ENCODE peak calls at places on chromosome X, in eight cellular contexts. One of them, this sample, is unnamed.
A peak's percentile ranks its signal among the peaks of the same experiment; 100 is the strongest.

GRCh38 chrX:143634701-143635442 is 1.0 kb downstream of the SLITRK4 start:
- DNase-seq in stimulated activated CD8-positive, alpha-beta memory T cell treated with anti-CD3 and anti-CD28 coated beads, Interleukin-7, amount 100 ng/mL, for 48 hours: no peak
- DNase-seq in PC-9: no peak
- DNase-seq in GM12865: no peak
- DNase-seq in anterior cingulate cortex: no peak
- DNase-seq in activated naive CD8-positive, alpha-beta T cell treated with anti-CD3 and anti-CD28 coated beads for 36 hours: no peak
- DNase-seq in NB4: no peak
- DNase-seq in EL: no peak
- DNase-seq in this sample: no peak

GRCh38 chrX:44580466-44580865 is 37.8 kb upstream of the FUNDC1 start:
- DNase-seq in GM12865: no peak
- DNase-seq in activated naive CD8-positive, alpha-beta T cell treated with anti-CD3 and anti-CD28 coated beads for 36 hours: no peak
- DNase-seq in EL: peak; percentile 62
- DNase-seq in NB4: no peak
- DNase-seq in PC-9: peak; percentile 12
- DNase-seq in stimulated activated CD8-positive, alpha-beta memory T cell treated with anti-CD3 and anti-CD28 coated beads, Interleukin-7, amount 100 ng/mL, for 48 hours: no peak
- DNase-seq in anterior cingulate cortex: no peak
- DNase-seq in this sample: no peak

GRCh38 chrX:49198540-49199314 is 1.3 kb downstream of the SYP start:
- DNase-seq in anterior cingulate cortex: peak; percentile 13
- DNase-seq in stimulated activated CD8-positive, alpha-beta memory T cell treated with anti-CD3 and anti-CD28 coated beads, Interleukin-7, amount 100 ng/mL, for 48 hours: no peak
- DNase-seq in EL: no peak
- DNase-seq in PC-9: no peak
- DNase-seq in NB4: no peak
- DNase-seq in GM12865: no peak
- DNase-seq in activated naive CD8-positive, alpha-beta T cell treated with anti-CD3 and anti-CD28 coated beads for 36 hours: no peak
- DNase-seq in this sample: no peak

GRCh38 chrX:153408871-153409351 is 2.4 kb upstream of the ZFP92 start:
- DNase-seq in GM12865: no peak
- DNase-seq in anterior cingulate cortex: no peak
- DNase-seq in activated naive CD8-positive, alpha-beta T cell treated with anti-CD3 and anti-CD28 coated beads for 36 hours: no peak
- DNase-seq in EL: no peak
- DNase-seq in NB4: no peak
- DNase-seq in PC-9: no peak
- DNase-seq in stimulated activated CD8-positive, alpha-beta memory T cell treated with anti-CD3 and anti-CD28 coated beads, Interleukin-7, amount 100 ng/mL, for 48 hours: no peak
- DNase-seq in this sample: no peak

GRCh38 chrX:148298737-148299136 is 201.7 kb upstream of the AFF2 start:
- DNase-seq in anterior cingulate cortex: no peak
- DNase-seq in EL: no peak
- DNase-seq in NB4: peak; percentile 21
- DNase-seq in activated naive CD8-positive, alpha-beta T cell treated with anti-CD3 and anti-CD28 coated beads for 36 hours: no peak
- DNase-seq in GM12865: no peak
- DNase-seq in stimulated activated CD8-positive, alpha-beta memory T cell treated with anti-CD3 and anti-CD28 coated beads, Interleukin-7, amount 100 ng/mL, for 48 hours: no peak
- DNase-seq in PC-9: no peak
- DNase-seq in this sample: no peak

GRCh38 chrX:31227250-31227649 is 155.4 kb upstream of the FTHL17 start:
- DNase-seq in NB4: no peak
- DNase-seq in PC-9: no peak
- DNase-seq in GM12865: no peak
- DNase-seq in EL: peak; percentile 60
- DNase-seq in anterior cingulate cortex: no peak
- DNase-seq in activated naive CD8-positive, alpha-beta T cell treated with anti-CD3 and anti-CD28 coated beads for 36 hours: no peak
- DNase-seq in stimulated activated CD8-positive, alpha-beta memory T cell treated with anti-CD3 and anti-CD28 coated beads, Interleukin-7, amount 100 ng/mL, for 48 hours: no peak
- DNase-seq in this sample: no peak

GRCh38 chrX:133215747-133216146 is 2.4 kb downstream of the TFDP3 start:
- DNase-seq in stimulated activated CD8-positive, alpha-beta memory T cell treated with anti-CD3 and anti-CD28 coated beads, Interleukin-7, amount 100 ng/mL, for 48 hours: no peak
- DNase-seq in activated naive CD8-positive, alpha-beta T cell treated with anti-CD3 and anti-CD28 coated beads for 36 hours: no peak
- DNase-seq in GM12865: no peak
- DNase-seq in EL: peak; percentile 0
- DNase-seq in NB4: peak; percentile 11
- DNase-seq in anterior cingulate cortex: no peak
- DNase-seq in PC-9: peak; percentile 27
- DNase-seq in this sample: no peak

GRCh38 chrX:40922307-40922706 is 162.9 kb upstream of the USP9X start:
- DNase-seq in EL: peak; percentile 57
- DNase-seq in GM12865: peak; percentile 57
- DNase-seq in PC-9: peak; percentile 31
- DNase-seq in stimulated activated CD8-positive, alpha-beta memory T cell treated with anti-CD3 and anti-CD28 coated beads, Interleukin-7, amount 100 ng/mL, for 48 hours: no peak
- DNase-seq in activated naive CD8-positive, alpha-beta T cell treated with anti-CD3 and anti-CD28 coated beads for 36 hours: no peak
- DNase-seq in NB4: peak; percentile 23
- DNase-seq in anterior cingulate cortex: no peak
- DNase-seq in this sample: no peak

GRCh38 chrX:11619426-11619825 is 46.3 kb downstream of the ARHGAP6 start:
- DNase-seq in NB4: no peak
- DNase-seq in activated naive CD8-positive, alpha-beta T cell treated with anti-CD3 and anti-CD28 coated beads for 36 hours: no peak
- DNase-seq in anterior cingulate cortex: no peak
- DNase-seq in PC-9: no peak
- DNase-seq in EL: peak; percentile 25
- DNase-seq in stimulated activated CD8-positive, alpha-beta memory T cell treated with anti-CD3 and anti-CD28 coated beads, Interleukin-7, amount 100 ng/mL, for 48 hours: no peak
- DNase-seq in GM12865: no peak
- DNase-seq in this sample: no peak

GRCh38 chrX:143536176-143536575 is 18.9 kb upstream of the SPANXN3 start:
- DNase-seq in stimulated activated CD8-positive, alpha-beta memory T cell treated with anti-CD3 and anti-CD28 coated beads, Interleukin-7, amount 100 ng/mL, for 48 hours: no peak
- DNase-seq in GM12865: no peak
- DNase-seq in activated naive CD8-positive, alpha-beta T cell treated with anti-CD3 and anti-CD28 coated beads for 36 hours: no peak
- DNase-seq in anterior cingulate cortex: no peak
- DNase-seq in NB4: no peak
- DNase-seq in PC-9: no peak
- DNase-seq in EL: no peak
- DNase-seq in this sample: no peak

GRCh38 chrX:55710701-55711100 is 6.8 kb upstream of the RRAGB start:
- DNase-seq in NB4: no peak
- DNase-seq in stimulated activated CD8-positive, alpha-beta memory T cell treated with anti-CD3 and anti-CD28 coated beads, Interleukin-7, amount 100 ng/mL, for 48 hours: no peak
- DNase-seq in anterior cingulate cortex: no peak
- DNase-seq in PC-9: peak; percentile 30
- DNase-seq in activated naive CD8-positive, alpha-beta T cell treated with anti-CD3 and anti-CD28 coated beads for 36 hours: no peak
- DNase-seq in GM12865: no peak
- DNase-seq in EL: peak; percentile 78
- DNase-seq in this sample: peak; percentile 55

GRCh38 chrX:15277594-15277993 is 7.7 kb upstream of the ASB9 start:
- DNase-seq in NB4: no peak
- DNase-seq in EL: no peak
- DNase-seq in anterior cingulate cortex: no peak
- DNase-seq in stimulated activated CD8-positive, alpha-beta memory T cell treated with anti-CD3 and anti-CD28 coated beads, Interleukin-7, amount 100 ng/mL, for 48 hours: no peak
- DNase-seq in PC-9: no peak
- DNase-seq in GM12865: no peak
- DNase-seq in activated naive CD8-positive, alpha-beta T cell treated with anti-CD3 and anti-CD28 coated beads for 36 hours: no peak
- DNase-seq in this sample: no peak

GRCh38 chrX:50327235-50327634 is 122.7 kb downstream of the CCNB3 start:
- DNase-seq in stimulated activated CD8-positive, alpha-beta memory T cell treated with anti-CD3 and anti-CD28 coated beads, Interleukin-7, amount 100 ng/mL, for 48 hours: no peak
- DNase-seq in activated naive CD8-positive, alpha-beta T cell treated with anti-CD3 and anti-CD28 coated beads for 36 hours: no peak
- DNase-seq in PC-9: no peak
- DNase-seq in anterior cingulate cortex: no peak
- DNase-seq in NB4: no peak
- DNase-seq in EL: no peak
- DNase-seq in GM12865: no peak
- DNase-seq in this sample: no peak

GRCh38 chrX:47196098-47196497 is 2.5 kb downstream of the UBA1 start:
- DNase-seq in GM12865: no peak
- DNase-seq in PC-9: no peak
- DNase-seq in NB4: no peak
- DNase-seq in activated naive CD8-positive, alpha-beta T cell treated with anti-CD3 and anti-CD28 coated beads for 36 hours: no peak
- DNase-seq in anterior cingulate cortex: no peak
- DNase-seq in stimulated activated CD8-positive, alpha-beta memory T cell treated with anti-CD3 and anti-CD28 coated beads, Interleukin-7, amount 100 ng/mL, for 48 hours: no peak
- DNase-seq in EL: no peak
- DNase-seq in this sample: no peak

GRCh38 chrX:1103360-1103759 is 109.1 kb downstream of the CRLF2 start:
- DNase-seq in NB4: no peak
- DNase-seq in activated naive CD8-positive, alpha-beta T cell treated with anti-CD3 and anti-CD28 coated beads for 36 hours: no peak
- DNase-seq in GM12865: no peak
- DNase-seq in stimulated activated CD8-positive, alpha-beta memory T cell treated with anti-CD3 and anti-CD28 coated beads, Interleukin-7, amount 100 ng/mL, for 48 hours: no peak
- DNase-seq in EL: no peak
- DNase-seq in PC-9: no peak
- DNase-seq in anterior cingulate cortex: no peak
- DNase-seq in this sample: no peak

GRCh38 chrX:46712733-46713132 is 46.2 kb downstream of the SLC9A7 start:
- DNase-seq in GM12865: no peak
- DNase-seq in NB4: no peak
- DNase-seq in stimulated activated CD8-positive, alpha-beta memory T cell treated with anti-CD3 and anti-CD28 coated beads, Interleukin-7, amount 100 ng/mL, for 48 hours: no peak
- DNase-seq in activated naive CD8-positive, alpha-beta T cell treated with anti-CD3 and anti-CD28 coated beads for 36 hours: no peak
- DNase-seq in anterior cingulate cortex: no peak
- DNase-seq in PC-9: no peak
- DNase-seq in EL: no peak
- DNase-seq in this sample: no peak

GRCh38 chrX:103063918-103064434 is at the start of gene BEX1:
- DNase-seq in EL: peak; percentile 84
- DNase-seq in NB4: no peak
- DNase-seq in stimulated activated CD8-positive, alpha-beta memory T cell treated with anti-CD3 and anti-CD28 coated beads, Interleukin-7, amount 100 ng/mL, for 48 hours: no peak
- DNase-seq in anterior cingulate cortex: peak; percentile 89
- DNase-seq in GM12865: no peak
- DNase-seq in activated naive CD8-positive, alpha-beta T cell treated with anti-CD3 and anti-CD28 coated beads for 36 hours: peak; percentile 14
- DNase-seq in PC-9: no peak
- DNase-seq in this sample: no peak

GRCh38 chrX:30816079-30816478 is 73.0 kb downstream of the TAB3 start:
- DNase-seq in EL: no peak
- DNase-seq in PC-9: no peak
- DNase-seq in activated naive CD8-positive, alpha-beta T cell treated with anti-CD3 and anti-CD28 coated beads for 36 hours: no peak
- DNase-seq in anterior cingulate cortex: no peak
- DNase-seq in stimulated activated CD8-positive, alpha-beta memory T cell treated with anti-CD3 and anti-CD28 coated beads, Interleukin-7, amount 100 ng/mL, for 48 hours: no peak
- DNase-seq in NB4: no peak
- DNase-seq in GM12865: no peak
- DNase-seq in this sample: no peak

GRCh38 chrX:30141966-30142365 is 73.4 kb upstream of the MAGEB2 start:
- DNase-seq in EL: peak; percentile 2
- DNase-seq in PC-9: no peak
- DNase-seq in stimulated activated CD8-positive, alpha-beta memory T cell treated with anti-CD3 and anti-CD28 coated beads, Interleukin-7, amount 100 ng/mL, for 48 hours: no peak
- DNase-seq in GM12865: peak; percentile 63
- DNase-seq in anterior cingulate cortex: no peak
- DNase-seq in activated naive CD8-positive, alpha-beta T cell treated with anti-CD3 and anti-CD28 coated beads for 36 hours: no peak
- DNase-seq in NB4: peak; percentile 57
- DNase-seq in this sample: no peak

GRCh38 chrX:39309721-39310152 is 508.5 kb downstream of the MID1IP1 start:
- DNase-seq in NB4: peak; percentile 40
- DNase-seq in activated naive CD8-positive, alpha-beta T cell treated with anti-CD3 and anti-CD28 coated beads for 36 hours: peak; percentile 15
- DNase-seq in stimulated activated CD8-positive, alpha-beta memory T cell treated with anti-CD3 and anti-CD28 coated beads, Interleukin-7, amount 100 ng/mL, for 48 hours: no peak
- DNase-seq in GM12865: no peak
- DNase-seq in anterior cingulate cortex: no peak
- DNase-seq in PC-9: no peak
- DNase-seq in EL: peak; percentile 10
- DNase-seq in this sample: no peak

GRCh38 chrX:87006561-87006960 is 511.0 kb upstream of the KLHL4 start:
- DNase-seq in GM12865: no peak
- DNase-seq in EL: no peak
- DNase-seq in NB4: no peak
- DNase-seq in PC-9: no peak
- DNase-seq in activated naive CD8-positive, alpha-beta T cell treated with anti-CD3 and anti-CD28 coated beads for 36 hours: no peak
- DNase-seq in stimulated activated CD8-positive, alpha-beta memory T cell treated with anti-CD3 and anti-CD28 coated beads, Interleukin-7, amount 100 ng/mL, for 48 hours: no peak
- DNase-seq in anterior cingulate cortex: no peak
- DNase-seq in this sample: no peak

GRCh38 chrX:68842781-68843581 is 14.2 kb downstream of the EFNB1 start:
- DNase-seq in NB4: peak; percentile 79
- DNase-seq in anterior cingulate cortex: no peak
- DNase-seq in PC-9: no peak
- DNase-seq in activated naive CD8-positive, alpha-beta T cell treated with anti-CD3 and anti-CD28 coated beads for 36 hours: no peak
- DNase-seq in EL: no peak
- DNase-seq in stimulated activated CD8-positive, alpha-beta memory T cell treated with anti-CD3 and anti-CD28 coated beads, Interleukin-7, amount 100 ng/mL, for 48 hours: no peak
- DNase-seq in GM12865: no peak
- DNase-seq in this sample: no peak

GRCh38 chrX:16320765-16321355 is 153.6 kb downstream of the MAGEB17 start:
- DNase-seq in EL: peak; percentile 23
- DNase-seq in stimulated activated CD8-positive, alpha-beta memory T cell treated with anti-CD3 and anti-CD28 coated beads, Interleukin-7, amount 100 ng/mL, for 48 hours: no peak
- DNase-seq in activated naive CD8-positive, alpha-beta T cell treated with anti-CD3 and anti-CD28 coated beads for 36 hours: no peak
- DNase-seq in NB4: no peak
- DNase-seq in GM12865: no peak
- DNase-seq in anterior cingulate cortex: no peak
- DNase-seq in PC-9: no peak
- DNase-seq in this sample: no peak

GRCh38 chrX:70172964-70173363 is 4.3 kb upstream of the DGAT2L6 start:
- DNase-seq in NB4: no peak
- DNase-seq in stimulated activated CD8-positive, alpha-beta memory T cell treated with anti-CD3 and anti-CD28 coated beads, Interleukin-7, amount 100 ng/mL, for 48 hours: no peak
- DNase-seq in EL: no peak
- DNase-seq in anterior cingulate cortex: no peak
- DNase-seq in PC-9: no peak
- DNase-seq in activated naive CD8-positive, alpha-beta T cell treated with anti-CD3 and anti-CD28 coated beads for 36 hours: no peak
- DNase-seq in GM12865: no peak
- DNase-seq in this sample: no peak

GRCh38 chrX:69504626-69505612 is 793 bp downstream of the NALF2 start:
- DNase-seq in stimulated activated CD8-positive, alpha-beta memory T cell treated with anti-CD3 and anti-CD28 coated beads, Interleukin-7, amount 100 ng/mL, for 48 hours: no peak
- DNase-seq in NB4: no peak
- DNase-seq in activated naive CD8-positive, alpha-beta T cell treated with anti-CD3 and anti-CD28 coated beads for 36 hours: no peak
- DNase-seq in GM12865: no peak
- DNase-seq in EL: no peak
- DNase-seq in anterior cingulate cortex: no peak
- DNase-seq in PC-9: no peak
- DNase-seq in this sample: no peak

GRCh38 chrX:12824944-12825343 is 33.7 kb downstream of the PRPS2 start:
- DNase-seq in anterior cingulate cortex: no peak
- DNase-seq in EL: no peak
- DNase-seq in stimulated activated CD8-positive, alpha-beta memory T cell treated with anti-CD3 and anti-CD28 coated beads, Interleukin-7, amount 100 ng/mL, for 48 hours: no peak
- DNase-seq in activated naive CD8-positive, alpha-beta T cell treated with anti-CD3 and anti-CD28 coated beads for 36 hours: no peak
- DNase-seq in GM12865: no peak
- DNase-seq in NB4: no peak
- DNase-seq in PC-9: no peak
- DNase-seq in this sample: no peak

GRCh38 chrX:109974906-109975655 is 27.8 kb upstream of the TMEM164 start:
- DNase-seq in PC-9: no peak
- DNase-seq in anterior cingulate cortex: no peak
- DNase-seq in activated naive CD8-positive, alpha-beta T cell treated with anti-CD3 and anti-CD28 coated beads for 36 hours: no peak
- DNase-seq in GM12865: no peak
- DNase-seq in stimulated activated CD8-positive, alpha-beta memory T cell treated with anti-CD3 and anti-CD28 coated beads, Interleukin-7, amount 100 ng/mL, for 48 hours: no peak
- DNase-seq in NB4: no peak
- DNase-seq in EL: no peak
- DNase-seq in this sample: no peak

GRCh38 chrX:15744181-15744867 is 6.3 kb downstream of the CA5B start:
- DNase-seq in NB4: no peak
- DNase-seq in EL: peak; percentile 1
- DNase-seq in GM12865: no peak
- DNase-seq in PC-9: no peak
- DNase-seq in stimulated activated CD8-positive, alpha-beta memory T cell treated with anti-CD3 and anti-CD28 coated beads, Interleukin-7, amount 100 ng/mL, for 48 hours: no peak
- DNase-seq in activated naive CD8-positive, alpha-beta T cell treated with anti-CD3 and anti-CD28 coated beads for 36 hours: no peak
- DNase-seq in anterior cingulate cortex: no peak
- DNase-seq in this sample: no peak

GRCh38 chrX:1093112-1093511 is 119.3 kb downstream of the CRLF2 start:
- DNase-seq in GM12865: no peak
- DNase-seq in anterior cingulate cortex: no peak
- DNase-seq in PC-9: no peak
- DNase-seq in EL: peak; percentile 10
- DNase-seq in NB4: no peak
- DNase-seq in activated naive CD8-positive, alpha-beta T cell treated with anti-CD3 and anti-CD28 coated beads for 36 hours: peak; percentile 46
- DNase-seq in stimulated activated CD8-positive, alpha-beta memory T cell treated with anti-CD3 and anti-CD28 coated beads, Interleukin-7, amount 100 ng/mL, for 48 hours: peak; percentile 1
- DNase-seq in this sample: no peak

GRCh38 chrX:53088136-53088974 is 5.6 kb upstream of the KANTR start:
- DNase-seq in PC-9: peak; percentile 24
- DNase-seq in activated naive CD8-positive, alpha-beta T cell treated with anti-CD3 and anti-CD28 coated beads for 36 hours: peak; percentile 84
- DNase-seq in NB4: no peak
- DNase-seq in EL: peak; percentile 68
- DNase-seq in GM12865: no peak
- DNase-seq in anterior cingulate cortex: peak; percentile 82
- DNase-seq in stimulated activated CD8-positive, alpha-beta memory T cell treated with anti-CD3 and anti-CD28 coated beads, Interleukin-7, amount 100 ng/mL, for 48 hours: peak; percentile 54
- DNase-seq in this sample: peak; percentile 81

GRCh38 chrX:68511255-68511654 is 12.4 kb downstream of the YIPF6 start:
- DNase-seq in NB4: peak; percentile 55
- DNase-seq in GM12865: peak; percentile 44
- DNase-seq in PC-9: peak; percentile 16
- DNase-seq in anterior cingulate cortex: no peak
- DNase-seq in stimulated activated CD8-positive, alpha-beta memory T cell treated with anti-CD3 and anti-CD28 coated beads, Interleukin-7, amount 100 ng/mL, for 48 hours: no peak
- DNase-seq in activated naive CD8-positive, alpha-beta T cell treated with anti-CD3 and anti-CD28 coated beads for 36 hours: peak; percentile 11
- DNase-seq in EL: peak; percentile 30
- DNase-seq in this sample: peak; percentile 47

GRCh38 chrX:44507292-44507691 is 35.4 kb downstream of the FUNDC1 start:
- DNase-seq in PC-9: no peak
- DNase-seq in anterior cingulate cortex: no peak
- DNase-seq in NB4: no peak
- DNase-seq in stimulated activated CD8-positive, alpha-beta memory T cell treated with anti-CD3 and anti-CD28 coated beads, Interleukin-7, amount 100 ng/mL, for 48 hours: no peak
- DNase-seq in EL: no peak
- DNase-seq in activated naive CD8-positive, alpha-beta T cell treated with anti-CD3 and anti-CD28 coated beads for 36 hours: peak; percentile 6
- DNase-seq in GM12865: peak; percentile 2
- DNase-seq in this sample: no peak

GRCh38 chrX:154918060-154918483 is 31.9 kb downstream of the F8A1 start:
- DNase-seq in activated naive CD8-positive, alpha-beta T cell treated with anti-CD3 and anti-CD28 coated beads for 36 hours: peak; percentile 1
- DNase-seq in stimulated activated CD8-positive, alpha-beta memory T cell treated with anti-CD3 and anti-CD28 coated beads, Interleukin-7, amount 100 ng/mL, for 48 hours: no peak
- DNase-seq in EL: peak; percentile 77
- DNase-seq in PC-9: peak; percentile 60
- DNase-seq in GM12865: peak; percentile 39
- DNase-seq in anterior cingulate cortex: peak; percentile 8
- DNase-seq in NB4: peak; percentile 59
- DNase-seq in this sample: peak; percentile 55

GRCh38 chrX:71128915-71129765 is 10.7 kb downstream of the MED12 start:
- DNase-seq in stimulated activated CD8-positive, alpha-beta memory T cell treated with anti-CD3 and anti-CD28 coated beads, Interleukin-7, amount 100 ng/mL, for 48 hours: peak; percentile 42
- DNase-seq in PC-9: peak; percentile 45
- DNase-seq in anterior cingulate cortex: peak; percentile 59
- DNase-seq in activated naive CD8-positive, alpha-beta T cell treated with anti-CD3 and anti-CD28 coated beads for 36 hours: peak; percentile 64
- DNase-seq in EL: peak; percentile 37
- DNase-seq in NB4: peak; percentile 78
- DNase-seq in GM12865: peak; percentile 68
- DNase-seq in this sample: peak; percentile 72

This sample was measured in ureter.